ENCODE peak calls at places on chromosome 12, in six cellular contexts. Y is left lung, B is pancreas, P is IMR-90, F is astrocyte of the spinal cord, A is lower lobe of right lung. S is an unnamed sample.

GRCh38 chr12:84814664-84815245 is 97.8 kb downstream of the SLC6A15 start:
- DNase-seq in Y (no peak), P (peak), B (no peak), A (no peak), F (peak), S (no peak)

GRCh38 chr12:102543494-102543893 is 63.1 kb upstream of the IGF1 start:
- DNase-seq in B (no peak), P (peak), Y (no peak), F (no peak), A (no peak), S (no peak)

GRCh38 chr12:28424965-28425364 is 234.7 kb downstream of the CCDC91 start:
- DNase-seq in F (peak), B (no peak), A (no peak), P (peak), Y (no peak), S (no peak)

GRCh38 chr12:57195186-57195585 is 21.4 kb upstream of the NXPH4 start:
- DNase-seq in Y (no peak), P (no peak), A (no peak), F (no peak), B (no peak), S (no peak)

GRCh38 chr12:79151956-79152355 is 287.4 kb downstream of the SYT1 start:
- DNase-seq in P (peak), Y (no peak), A (no peak), B (no peak), F (peak), S (no peak)

GRCh38 chr12:64669270-64669842 is 59.1 kb downstream of the RASSF3 start:
- DNase-seq in F (peak), P (peak), B (no peak), A (peak), Y (peak), S (no peak)

GRCh38 chr12:95721320-95721719 is 69.2 kb downstream of the NTN4 start:
- DNase-seq in F (no peak), Y (no peak), A (no peak), B (no peak), P (peak), S (no peak)

GRCh38 chr12:15522574-15523187 is 200.4 kb downstream of the PTPRO start:
- DNase-seq in P (peak), B (no peak), F (peak), Y (no peak), A (no peak), S (no peak)

GRCh38 chr12:55797068-55797467 is 20.5 kb downstream of the SARNP start:
- DNase-seq in P (peak), A (no peak), Y (no peak), F (peak), B (no peak), S (peak)

GRCh38 chr12:70609739-70610491 is 27.3 kb downstream of the PTPRB start:
- DNase-seq in Y (peak), F (no peak), A (peak), B (peak), P (no peak), S (peak)

GRCh38 chr12:53051058-53051880 is 1.4 kb downstream of the TNS2 start:
- DNase-seq in B (no peak), P (peak), A (no peak), Y (peak), F (no peak), S (peak)

GRCh38 chr12:53052419-53053222 is 2.8 kb downstream of the TNS2 start:
- DNase-seq in A (peak), Y (peak), B (peak), F (peak), P (peak), S (peak)

GRCh38 chr12:53051881-53052412 is 2.1 kb downstream of the TNS2 start:
- DNase-seq in F (no peak), P (no peak), Y (no peak), B (no peak), A (no peak), S (no peak)

GRCh38 chr12:53054112-53054878 is 4.4 kb downstream of the TNS2 start:
- DNase-seq in P (peak), Y (peak), A (peak), F (peak), B (peak), S (no peak)

DNA sequence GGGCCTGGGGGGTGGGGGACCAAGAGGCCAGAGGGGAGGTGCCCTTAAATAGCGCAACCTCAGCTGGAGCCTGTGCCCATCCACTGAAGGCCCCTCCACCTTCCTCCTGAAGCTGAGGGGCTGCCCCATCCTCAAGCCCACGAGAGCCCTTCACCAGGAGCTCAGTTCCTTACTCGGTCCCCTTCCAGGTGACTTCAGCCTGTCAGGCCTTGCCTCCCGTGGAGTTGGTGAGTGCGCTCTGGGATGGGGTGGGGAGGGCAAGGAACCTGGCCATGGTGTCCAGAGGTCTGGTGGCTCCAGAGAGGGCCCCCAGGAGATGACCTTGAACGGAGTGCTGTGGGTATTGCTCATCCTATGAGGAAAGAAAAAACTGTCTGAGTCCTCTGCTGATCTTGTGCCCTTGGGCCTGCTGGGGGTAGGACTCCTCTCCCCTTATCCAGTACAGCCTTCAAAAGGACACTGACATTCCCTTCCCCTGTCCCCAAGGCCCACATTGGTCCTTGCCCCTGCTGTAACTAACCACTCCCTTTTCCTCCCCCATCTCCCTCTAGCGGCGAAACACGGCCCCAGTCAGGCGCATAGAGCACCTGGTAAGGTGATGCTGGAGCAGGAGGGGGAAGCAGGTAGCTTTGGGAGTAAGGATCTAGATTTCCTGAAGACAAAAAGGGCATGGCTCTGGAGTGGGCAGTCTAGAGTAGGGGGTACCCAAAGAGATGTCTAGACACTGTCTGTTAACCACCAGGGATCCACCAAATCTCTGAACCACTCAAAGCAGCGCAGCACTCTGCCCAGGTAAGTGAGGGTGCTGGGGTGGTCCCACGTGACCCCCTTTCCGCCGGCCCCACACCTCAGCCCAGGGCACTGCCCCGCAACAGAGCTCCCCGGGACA is 3.6 kb downstream of the TNS2 start:
- DNase-seq in A (no peak), F (no peak), P (no peak), B (no peak), Y (no peak), S (no peak)
- H3K4me3 ChIP-seq in A (peak), F (peak), P (no peak), B (peak), Y (peak), S (no peak)

DNA sequence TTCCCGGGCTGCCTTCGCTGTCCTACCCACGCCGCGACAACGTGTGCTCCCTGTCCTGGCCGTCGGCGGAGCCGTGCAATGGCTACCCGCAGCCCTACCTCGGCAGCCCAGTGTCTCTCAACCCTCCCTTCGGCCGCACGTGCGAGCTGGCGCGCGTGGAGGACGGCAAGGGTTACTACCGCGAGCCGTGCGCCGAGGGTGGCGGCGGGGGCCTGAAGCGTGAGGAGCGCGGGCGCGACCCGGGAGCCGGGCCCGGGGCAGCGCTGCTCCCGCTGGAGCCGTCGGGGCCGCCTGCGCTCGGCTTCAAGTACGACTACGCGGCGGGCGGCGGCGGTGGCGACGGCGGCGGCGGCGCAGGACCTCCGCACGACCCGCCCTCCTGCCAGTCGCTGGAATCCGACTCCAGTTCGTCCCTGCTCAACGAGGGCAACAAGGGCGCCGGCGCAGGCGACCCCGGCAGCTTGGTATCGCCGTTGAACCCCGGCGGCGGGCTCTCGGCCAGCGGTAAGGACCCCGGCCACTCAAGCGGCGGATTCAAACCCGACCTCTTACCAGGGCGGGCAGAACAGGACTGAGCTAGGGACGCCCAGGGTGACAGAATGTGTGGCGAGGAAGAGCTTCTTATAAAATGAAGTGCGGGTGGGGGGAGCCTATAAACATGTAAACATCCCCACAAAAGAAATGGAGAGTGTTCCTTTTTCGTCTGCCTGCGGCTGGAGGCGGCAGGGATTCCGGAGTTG is 503 bp downstream of the HOXC12 start:
- DNase-seq in B (no peak), P (no peak), Y (peak), F (no peak), A (no peak), S (peak)
- H3K4me3 ChIP-seq in B (no peak), P (no peak), Y (no peak), F (no peak), A (no peak), S (peak)

GRCh38 chr12:91551242-91551641 is 368.6 kb upstream of the DCN start:
- DNase-seq in Y (no peak), A (no peak), F (no peak), P (no peak), B (no peak), S (no peak)

GRCh38 chr12:91551927-91552326 is 369.3 kb upstream of the DCN start:
- DNase-seq in B (no peak), Y (no peak), P (no peak), F (no peak), A (no peak), S (no peak)

GRCh38 chr12:91556909-91557308 is 374.3 kb upstream of the DCN start:
- DNase-seq in A (no peak), F (no peak), B (no peak), P (no peak), Y (no peak), S (no peak)

GRCh38 chr12:91555981-91556380 is 373.4 kb upstream of the DCN start:
- DNase-seq in B (no peak), P (no peak), Y (no peak), A (no peak), F (no peak), S (no peak)
- H3K4me3 ChIP-seq in B (no peak), P (no peak), Y (no peak), A (no peak), F (no peak), S (no peak)

DNA sequence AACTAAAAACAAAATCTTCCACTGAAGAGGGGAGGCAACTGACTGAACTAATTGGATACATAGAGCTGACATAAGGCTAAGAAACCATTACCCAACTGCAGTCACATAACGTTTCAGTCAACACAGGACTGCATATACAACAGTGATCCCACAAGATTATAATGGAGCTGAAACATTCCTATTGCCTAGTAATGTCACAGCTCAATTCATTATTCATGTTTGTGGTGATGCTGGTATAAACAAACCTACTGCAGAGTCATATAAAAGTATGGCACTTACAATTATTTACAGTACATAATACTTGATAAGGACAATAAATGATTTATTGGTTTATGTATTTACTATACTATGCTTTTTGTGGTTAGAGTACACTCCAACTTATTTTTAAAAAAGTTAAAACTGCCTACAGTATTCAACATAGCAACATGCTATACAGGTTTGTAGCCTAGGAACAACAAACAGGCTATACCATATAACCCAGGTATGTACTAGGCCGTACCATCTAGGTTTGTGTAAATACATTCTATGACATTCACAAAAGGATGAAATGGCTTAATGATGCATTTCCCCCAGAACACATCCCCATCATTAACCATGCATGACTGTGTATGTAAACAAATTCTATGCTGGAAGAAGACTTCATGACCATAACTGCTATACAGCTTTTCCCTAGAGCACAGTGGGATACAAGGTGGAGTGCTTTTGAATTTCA is 4.3 kb downstream of the NAP1L1 start:
- DNase-seq in B (no peak), Y (no peak), P (peak), A (no peak), F (no peak), S (no peak)
- H3K4me3 ChIP-seq in B (no peak), Y (no peak), P (no peak), A (no peak), F (no peak), S (no peak)

GRCh38 chr12:117684471-117684870 is 284.3 kb downstream of the KSR2 start:
- DNase-seq in A (no peak), F (no peak), Y (no peak), B (no peak), P (no peak), S (no peak)
- H3K4me3 ChIP-seq in A (no peak), F (no peak), Y (no peak), B (no peak), P (no peak), S (no peak)

DNA sequence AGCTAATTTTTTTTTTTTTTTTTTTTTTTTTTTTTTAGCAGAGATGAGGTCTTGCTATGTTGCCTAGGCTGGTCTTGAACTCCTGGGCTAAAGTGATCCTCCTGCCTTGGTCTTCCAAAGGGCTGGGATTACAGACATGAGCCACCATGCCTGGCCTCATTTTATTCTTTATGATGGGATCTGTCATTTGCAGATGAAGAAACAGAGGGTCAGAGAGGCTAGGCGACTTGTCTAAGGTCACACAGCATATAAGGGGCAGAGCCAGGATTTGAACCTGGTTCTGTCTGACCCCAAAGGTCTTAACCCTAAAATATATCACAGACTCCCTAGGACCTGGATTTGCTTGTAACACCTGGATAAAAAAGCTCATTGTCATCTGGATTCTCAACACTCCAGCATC is 282.6 kb downstream of the KSR2 start:
- DNase-seq in B (no peak), A (no peak), Y (no peak), F (no peak), P (no peak), S (no peak)
- H3K4me3 ChIP-seq in B (no peak), A (no peak), Y (no peak), F (no peak), P (no peak), S (no peak)

S was measured in MG63.